ENCODE peak calls at places on chromosomes 16 and 17, in four cellular contexts. C, A, P and D are unnamed samples. For H3K4me1, the result is how much of the 10 kb centered on the place peaks cover.

GRCh38 chr17:53150101-53150698 is 672.5 kb upstream of the KIF2B start:
- DNase-seq in C (no peak), A (no peak), P (no peak), D (no peak)

GRCh38 chr16:58481226-58481869 is 18.6 kb upstream of the NDRG4 start:
- DNase-seq in C (no peak), A (no peak), P (no peak), D (no peak)

GRCh38 chr17:47279062-47279801 is 25.6 kb downstream of the ITGB3 start:
- DNase-seq in C (peak), A (peak), P (peak), D (no peak)

GRCh38 chr17:21425736-21426135 is 49.6 kb downstream of the KCNJ12 start:
- DNase-seq in C (no peak), A (no peak), P (no peak), D (no peak)

GRCh38 chr17:41965694-41966375 is 760 bp upstream of the CNP start:
- DNase-seq in C (peak), A (peak), P (peak), D (peak)

GRCh38 chr17:34579017-34579946 is at the start of gene TMEM132E:
- DNase-seq in C (peak), A (peak), P (peak), D (peak)

GRCh38 chr16:20385844-20386832 is 18.4 kb downstream of the PDILT start:
- DNase-seq in C (peak), A (peak), P (peak), D (peak)

GRCh38 chr17:49997256-49997735 is 2.3 kb upstream of the DLX3 start:
- DNase-seq in C (no peak), A (no peak), P (no peak), D (no peak)

GRCh38 chr16:66954097-66954659 is 6.9 kb upstream of the CES3 start:
- DNase-seq in C (peak), A (peak), P (peak), D (peak)
- TF ChIP-seq CTCF in C (peak), A (peak), P (peak), D (peak)

GRCh38 chr17:57603978-57604377 is 141.1 kb downstream of the CCDC182 start:
- DNase-seq in C (peak), A (peak), P (no peak), D (peak)
- H3K4me1 ChIP-seq in C (under half), A (under half), P (under half), D (under half)

GRCh38 chr17:8125196-8125946 is 1.5 kb upstream of the HES7 start:
- DNase-seq in C (peak), A (peak), P (peak), D (peak)

GRCh38 chr17:8126306-8127066 is 2.6 kb upstream of the HES7 start:
- DNase-seq in C (no peak), A (no peak), P (no peak), D (no peak)

GRCh38 chr17:8124350-8125195 is 667 bp upstream of the HES7 start:
- DNase-seq in C (no peak), A (no peak), P (no peak), D (no peak)

GRCh38 chr17:8123695-8124349 is at the start of gene HES7:
- DNase-seq in C (no peak), A (no peak), P (no peak), D (no peak)

GRCh38 chr17:8125947-8126305 is 2.0 kb upstream of the HES7 start:
- DNase-seq in C (no peak), A (no peak), P (no peak), D (no peak)
- H3K27ac ChIP-seq in C (peak), A (peak), P (peak), D (peak)

GRCh38 chr17:17125136-17126084 is 80.7 kb downstream of the PLD6 start:
- DNase-seq in C (no peak), A (no peak), P (no peak), D (no peak)
- TF ChIP-seq CTCF in C (no peak), A (no peak), P (no peak), D (no peak)

DNA sequence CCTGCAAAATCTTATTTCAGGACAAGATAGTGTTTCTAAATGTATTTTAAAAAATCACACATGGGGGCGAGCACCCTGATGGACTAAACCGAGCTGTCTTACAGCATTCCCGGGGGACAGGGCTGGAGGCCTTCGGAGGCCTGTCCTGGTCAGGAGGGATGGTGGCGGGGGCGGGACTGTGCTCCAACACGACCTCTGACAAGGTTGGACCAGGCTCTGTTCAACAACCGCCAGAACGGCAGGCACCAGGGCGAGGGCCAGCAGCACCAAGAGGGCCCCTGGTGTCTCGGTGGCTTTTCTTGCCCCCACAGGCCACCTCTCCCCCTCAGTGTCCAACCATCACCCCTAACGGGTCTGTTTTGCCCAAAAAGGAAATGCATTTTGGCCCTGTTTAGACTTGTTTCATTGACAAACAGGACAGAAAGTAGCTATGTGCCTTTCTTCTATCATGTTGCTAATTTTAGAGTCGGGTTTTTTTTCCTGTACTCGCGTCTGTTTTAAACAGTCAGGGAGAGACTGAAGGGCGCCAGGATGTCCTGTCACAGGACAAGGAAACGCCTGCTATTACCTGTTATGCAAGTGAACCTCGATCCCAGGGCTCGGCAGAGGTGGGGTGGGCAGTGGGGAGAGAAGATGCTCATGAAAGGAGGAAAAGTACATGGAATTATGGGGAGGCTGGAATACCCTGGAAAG is 11.7 kb downstream of the TMEM204 start:
- DNase-seq in C (no peak), A (no peak), P (no peak), D (no peak)
- H3K4me1 ChIP-seq in C (under half), A (under half), P (under half), D (under half)

GRCh38 chr17:32936894-32937500 is 9.0 kb downstream of the TMEM98 start:
- DNase-seq in C (peak), A (peak), P (peak), D (peak)
- H3K27ac ChIP-seq in C (peak), A (peak), P (no peak), D (peak)